ENCODE peak calls at places on chromosomes 4 and X, in ten cellular contexts. S is brain microvascular endothelial cell, I is tibial artery, X is AG10803, D is tibial nerve, T is GM06990, J is epithelial cell of esophagus, Z is GM23338, P is astrocyte, O is ovary. Y is an unnamed sample.

GRCh38 chr4:185793716-185794115 is 18.3 kb downstream of the SORBS2 start:
- DNase-seq in T (no peak), P (no peak), D (no peak), I (no peak), Z (no peak), J (no peak), O (no peak), S (no peak), X (no peak), Y (no peak)

GRCh38 chrX:24125028-24125612 is 24.4 kb upstream of the ZFX start:
- DNase-seq in P (no peak), J (no peak), D (no peak), Z (no peak), X (no peak), O (no peak), S (no peak), T (no peak), I (no peak), Y (no peak)

GRCh38 chr4:186942745-186943606 is 219.3 kb upstream of the FAT1 start:
- DNase-seq in I (no peak), Z (no peak), T (no peak), D (no peak), J (no peak), S (no peak), O (peak), X (peak), P (no peak), Y (no peak)

GRCh38 chr4:156970501-156971167 is 965 bp downstream of the PDGFC start:
- DNase-seq in S (no peak), O (peak), D (peak), P (no peak), Z (peak), X (peak), I (peak), T (no peak), J (peak), Y (peak)

GRCh38 chr4:143558823-143559756 is 45.6 kb downstream of the SMARCA5 start:
- DNase-seq in D (peak), I (peak), S (peak), X (peak), O (peak), T (peak), Z (peak), P (peak), J (peak), Y (no peak)

GRCh38 chrX:36963069-36963808 is 44.9 kb upstream of the FAM47C start:
- DNase-seq in O (no peak), D (no peak), T (no peak), P (no peak), I (no peak), X (no peak), J (no peak), S (no peak), Z (peak), Y (no peak)

GRCh38 chr4:794911-795725 is 30.8 kb downstream of the CPLX1 start:
- DNase-seq in J (no peak), O (no peak), X (no peak), P (no peak), Z (peak), I (no peak), T (no peak), D (peak), S (no peak), Y (no peak)

GRCh38 chr4:38509551-38509950 is 154.4 kb upstream of the KLF3 start:
- DNase-seq in J (no peak), X (no peak), Z (no peak), I (no peak), O (no peak), T (peak), P (no peak), D (no peak), S (no peak), Y (no peak)

GRCh38 chr4:111639876-111640275 is 505.4 kb upstream of the FAM241A start:
- DNase-seq in T (no peak), S (no peak), P (peak), D (no peak), Z (no peak), J (peak), X (peak), O (no peak), I (no peak), Y (no peak)

GRCh38 chrX:53239474-53239873 is 14.5 kb upstream of the KDM5C start:
- DNase-seq in I (no peak), D (no peak), X (no peak), T (no peak), S (no peak), P (no peak), Z (peak), O (no peak), J (no peak), Y (no peak)

GRCh38 chrX:147405764-147406163 is 506.0 kb upstream of the FMR1 start:
- DNase-seq in O (no peak), D (no peak), S (no peak), T (no peak), P (no peak), Z (no peak), X (no peak), I (no peak), J (no peak), Y (no peak)

GRCh38 chr4:54063224-54063623 is 1.2 kb downstream of the CHIC2 start:
- DNase-seq in X (peak), O (no peak), D (no peak), Z (no peak), P (peak), J (peak), I (no peak), S (no peak), T (peak), Y (no peak)

GRCh38 chr4:30938956-30939528 is 218.9 kb downstream of the PCDH7 start:
- DNase-seq in P (no peak), O (no peak), J (peak), S (no peak), T (no peak), I (no peak), X (no peak), Z (no peak), D (no peak), Y (no peak)

GRCh38 chr4:158722291-158722916 is 792 bp downstream of the PPID start:
- DNase-seq in P (peak), J (peak), S (peak), D (no peak), X (peak), I (no peak), T (no peak), Z (peak), O (no peak), Y (no peak)

GRCh38 chr4:2304321-2304876 is 42.5 kb upstream of the MXD4 start:
- DNase-seq in X (no peak), O (no peak), P (no peak), D (no peak), S (no peak), I (no peak), T (no peak), Z (no peak), J (no peak), Y (no peak)

GRCh38 chr4:126046081-126046614 is 731.4 kb downstream of the FAT4 start:
- DNase-seq in S (no peak), J (no peak), P (peak), Z (no peak), X (no peak), O (no peak), I (no peak), T (no peak), D (no peak), Y (no peak)

GRCh38 chrX:31227250-31227649 is 155.4 kb upstream of the FTHL17 start:
- DNase-seq in Z (no peak), S (peak), T (no peak), X (peak), J (peak), D (no peak), O (no peak), P (peak), I (no peak), Y (no peak)

GRCh38 chrX:3271485-3272186 is 74.8 kb downstream of the MXRA5 start:
- DNase-seq in P (peak), D (no peak), X (peak), J (peak), T (no peak), I (no peak), S (peak), O (no peak), Z (no peak), Y (no peak)

GRCh38 chr4:25951390-25951952 is 37.5 kb downstream of the SMIM20 start:
- DNase-seq in T (no peak), J (no peak), I (no peak), S (no peak), D (no peak), P (no peak), X (no peak), Z (no peak), O (no peak), Y (no peak)

GRCh38 chr4:25955705-25956104 is 41.7 kb downstream of the SMIM20 start:
- DNase-seq in O (no peak), I (no peak), S (no peak), D (no peak), P (no peak), J (no peak), X (no peak), T (no peak), Z (peak), Y (no peak)

GRCh38 chr4:25954293-25954904 is 40.4 kb downstream of the SMIM20 start:
- DNase-seq in I (no peak), D (no peak), Z (no peak), T (no peak), O (no peak), X (no peak), S (no peak), P (no peak), J (no peak), Y (no peak)

GRCh38 chr4:25956260-25956659 is 42.2 kb downstream of the SMIM20 start:
- DNase-seq in J (no peak), O (no peak), Z (no peak), X (no peak), P (no peak), D (no peak), T (no peak), S (no peak), I (no peak), Y (no peak)

GRCh38 chr4:25953740-25954139 is 39.7 kb downstream of the SMIM20 start:
- DNase-seq in D (no peak), O (no peak), I (no peak), S (peak), X (no peak), P (peak), Z (no peak), T (no peak), J (peak), Y (no peak)
- TF ChIP-seq CTCF in D (no peak), O (no peak), I (no peak), S (peak), X (no peak), P (no peak), Z (no peak), T (no peak), J (peak), Y (no peak)

GRCh38 chrX:87583679-87584078 is 66.1 kb downstream of the KLHL4 start:
- DNase-seq in O (no peak), J (peak), D (no peak), X (no peak), Z (peak), S (no peak), T (no peak), I (no peak), P (no peak), Y (no peak)
- TF ChIP-seq CTCF in O (no peak), J (peak), D (no peak), X (no peak), Z (peak), S (peak), T (peak), I (no peak), P (peak), Y (no peak)

GRCh38 chr4:94626942-94627341 is 130.8 kb upstream of the BMPR1B start:
- DNase-seq in Z (no peak), P (no peak), O (no peak), D (no peak), T (no peak), X (no peak), I (no peak), S (no peak), J (no peak), Y (no peak)

GRCh38 chr4:94623507-94623906 is 134.2 kb upstream of the BMPR1B start:
- DNase-seq in X (no peak), D (no peak), P (no peak), J (no peak), O (no peak), Z (no peak), T (no peak), S (no peak), I (no peak), Y (no peak)

GRCh38 chr4:94621491-94622080 is 136.2 kb upstream of the BMPR1B start:
- DNase-seq in T (peak), S (peak), X (peak), D (no peak), P (no peak), O (no peak), J (peak), I (no peak), Z (peak), Y (no peak)
- TF ChIP-seq CTCF in T (peak), S (peak), X (peak), D (peak), P (peak), O (peak), J (peak), I (peak), Z (peak), Y (no peak)

GRCh38 chrX:119181491-119181890 is 53.9 kb upstream of the KIAA1210 start:
- DNase-seq in T (no peak), I (no peak), Z (peak), P (no peak), D (no peak), O (no peak), X (no peak), J (peak), S (no peak), Y (no peak)
- TF ChIP-seq CTCF in T (peak), I (no peak), Z (peak), P (peak), D (no peak), O (no peak), X (peak), J (peak), S (peak), Y (no peak)